ENCODE peak calls at places on chromosomes 11 and 22, in eight cellular contexts. One of them, this sample, is unnamed.
A peak's percentile ranks its signal among the peaks of the same experiment; 100 is the strongest.

GRCh38 chr11:79942071-79942470 is 501.2 kb upstream of the TENM4 start:
- DNase-seq in pancreas: no peak
- DNase-seq in foreskin keratinocyte: no peak
- DNase-seq in A549: no peak
- DNase-seq in HFFc6: no peak
- DNase-seq in endothelial cell: no peak
- DNase-seq in GM13977: no peak
- DNase-seq in cardiac fibroblast: peak; percentile 2
- DNase-seq in this sample: no peak

GRCh38 chr11:134015541-134015940 is 53.3 kb upstream of the JAM3 start:
- DNase-seq in endothelial cell: no peak
- DNase-seq in cardiac fibroblast: no peak
- DNase-seq in HFFc6: no peak
- DNase-seq in A549: no peak
- DNase-seq in foreskin keratinocyte: no peak
- DNase-seq in pancreas: no peak
- DNase-seq in GM13977: no peak
- DNase-seq in this sample: no peak

GRCh38 chr11:100821198-100821597 is 134.1 kb downstream of the ARHGAP42 start:
- DNase-seq in HFFc6: no peak
- DNase-seq in endothelial cell: no peak
- DNase-seq in A549: no peak
- DNase-seq in foreskin keratinocyte: no peak
- DNase-seq in cardiac fibroblast: peak; percentile 28
- DNase-seq in pancreas: no peak
- DNase-seq in GM13977: no peak
- DNase-seq in this sample: no peak

GRCh38 chr11:27660171-27660570 is 40.1 kb downstream of the BDNF start:
- DNase-seq in pancreas: no peak
- DNase-seq in HFFc6: no peak
- DNase-seq in foreskin keratinocyte: no peak
- DNase-seq in A549: no peak
- DNase-seq in GM13977: no peak
- DNase-seq in endothelial cell: no peak
- DNase-seq in cardiac fibroblast: no peak
- DNase-seq in this sample: no peak

GRCh38 chr11:95137299-95137698 is 47.7 kb downstream of the ENDOD1 start:
- DNase-seq in GM13977: no peak
- DNase-seq in foreskin keratinocyte: no peak
- DNase-seq in pancreas: no peak
- DNase-seq in cardiac fibroblast: no peak
- DNase-seq in HFFc6: no peak
- DNase-seq in A549: no peak
- DNase-seq in endothelial cell: no peak
- DNase-seq in this sample: no peak

GRCh38 chr22:49964136-49964492 is 3.5 kb downstream of the PIM3 start:
- DNase-seq in foreskin keratinocyte: no peak
- DNase-seq in pancreas: peak; percentile 61
- DNase-seq in cardiac fibroblast: no peak
- DNase-seq in endothelial cell: no peak
- DNase-seq in A549: no peak
- DNase-seq in GM13977: no peak
- DNase-seq in HFFc6: no peak
- DNase-seq in this sample: no peak

GRCh38 chr22:43225609-43226008 is 38.7 kb upstream of the TTLL12 start:
- DNase-seq in GM13977: no peak
- DNase-seq in HFFc6: no peak
- DNase-seq in cardiac fibroblast: no peak
- DNase-seq in pancreas: no peak
- DNase-seq in endothelial cell: no peak
- DNase-seq in foreskin keratinocyte: no peak
- DNase-seq in A549: no peak
- DNase-seq in this sample: no peak

GRCh38 chr11:76629853-76630599 is 40.5 kb downstream of the LRRC32 start:
- DNase-seq in HFFc6: peak; percentile 7
- DNase-seq in cardiac fibroblast: peak; percentile 87
- DNase-seq in A549: no peak
- DNase-seq in pancreas: no peak
- DNase-seq in endothelial cell: no peak
- DNase-seq in GM13977: no peak
- DNase-seq in foreskin keratinocyte: no peak
- DNase-seq in this sample: no peak

GRCh38 chr11:10496296-10496936 is 41.4 kb downstream of the AMPD3 start:
- DNase-seq in pancreas: no peak
- DNase-seq in GM13977: peak; percentile 5
- DNase-seq in foreskin keratinocyte: no peak
- DNase-seq in cardiac fibroblast: no peak
- DNase-seq in A549: no peak
- DNase-seq in endothelial cell: no peak
- DNase-seq in HFFc6: no peak
- DNase-seq in this sample: no peak

GRCh38 chr11:94910281-94910680 is 63.1 kb downstream of the CWC15 start:
- DNase-seq in pancreas: no peak
- DNase-seq in A549: no peak
- DNase-seq in endothelial cell: no peak
- DNase-seq in HFFc6: no peak
- DNase-seq in cardiac fibroblast: no peak
- DNase-seq in GM13977: no peak
- DNase-seq in foreskin keratinocyte: no peak
- DNase-seq in this sample: no peak

GRCh38 chr11:24779791-24780190 is 282.9 kb downstream of the LUZP2 start:
- DNase-seq in cardiac fibroblast: peak; percentile 1
- DNase-seq in A549: no peak
- DNase-seq in endothelial cell: no peak
- DNase-seq in HFFc6: no peak
- DNase-seq in foreskin keratinocyte: no peak
- DNase-seq in pancreas: no peak
- DNase-seq in GM13977: no peak
- DNase-seq in this sample: no peak

GRCh38 chr11:12154871-12155668 is 44.7 kb downstream of the MICAL2 start:
- DNase-seq in cardiac fibroblast: no peak
- DNase-seq in A549: no peak
- DNase-seq in foreskin keratinocyte: no peak
- DNase-seq in pancreas: no peak
- DNase-seq in endothelial cell: no peak
- DNase-seq in HFFc6: no peak
- DNase-seq in GM13977: no peak
- DNase-seq in this sample: no peak

GRCh38 chr22:22235564-22235963 is 9.0 kb upstream of the VPREB1 start:
- DNase-seq in GM13977: peak; percentile 75
- DNase-seq in cardiac fibroblast: peak; percentile 59
- DNase-seq in A549: peak; percentile 27
- DNase-seq in foreskin keratinocyte: no peak
- DNase-seq in HFFc6: peak; percentile 28
- DNase-seq in pancreas: no peak
- DNase-seq in endothelial cell: peak; percentile 33
- DNase-seq in this sample: peak; percentile 46

GRCh38 chr11:76208829-76209670 is 2.7 kb upstream of the WNT11 start:
- DNase-seq in foreskin keratinocyte: no peak
- DNase-seq in pancreas: peak; percentile 92
- DNase-seq in cardiac fibroblast: peak; percentile 43
- DNase-seq in HFFc6: no peak
- DNase-seq in endothelial cell: peak; percentile 87
- DNase-seq in A549: peak; percentile 79
- DNase-seq in GM13977: peak; percentile 89
- DNase-seq in this sample: peak; percentile 86

GRCh38 chr11:81492923-81493445 is 1240.7 kb downstream of the FAM181B start:
- DNase-seq in pancreas: no peak
- DNase-seq in A549: no peak
- DNase-seq in GM13977: no peak
- DNase-seq in endothelial cell: no peak
- DNase-seq in cardiac fibroblast: no peak
- DNase-seq in foreskin keratinocyte: no peak
- DNase-seq in HFFc6: no peak
- DNase-seq in this sample: no peak

GRCh38 chr11:81494431-81494830 is 1239.2 kb downstream of the FAM181B start:
- DNase-seq in foreskin keratinocyte: no peak
- DNase-seq in endothelial cell: no peak
- DNase-seq in HFFc6: no peak
- DNase-seq in cardiac fibroblast: no peak
- DNase-seq in GM13977: no peak
- DNase-seq in A549: no peak
- DNase-seq in pancreas: no peak
- DNase-seq in this sample: no peak

GRCh38 chr11:81496566-81496965 is 1237.1 kb downstream of the FAM181B start:
- DNase-seq in pancreas: no peak
- DNase-seq in HFFc6: no peak
- DNase-seq in foreskin keratinocyte: no peak
- DNase-seq in A549: no peak
- DNase-seq in endothelial cell: no peak
- DNase-seq in cardiac fibroblast: no peak
- DNase-seq in GM13977: no peak
- DNase-seq in this sample: no peak

GRCh38 chr11:81495699-81496292 is 1237.9 kb downstream of the FAM181B start:
- DNase-seq in A549: no peak
- DNase-seq in foreskin keratinocyte: no peak
- DNase-seq in endothelial cell: no peak
- DNase-seq in cardiac fibroblast: no peak
- DNase-seq in HFFc6: no peak
- DNase-seq in GM13977: no peak
- DNase-seq in pancreas: no peak
- DNase-seq in this sample: no peak

GRCh38 chr11:81497202-81497804 is 1236.4 kb downstream of the FAM181B start:
- DNase-seq in pancreas: no peak
- DNase-seq in foreskin keratinocyte: no peak
- DNase-seq in A549: peak; percentile 24
- DNase-seq in cardiac fibroblast: peak; percentile 38
- DNase-seq in HFFc6: peak; percentile 16
- DNase-seq in endothelial cell: peak; percentile 22
- DNase-seq in GM13977: peak; percentile 13
- DNase-seq in this sample: peak; percentile 14
- TF ChIP-seq CTCF in pancreas: peak; percentile 53
- TF ChIP-seq CTCF in foreskin keratinocyte: peak; percentile 64
- TF ChIP-seq CTCF in A549: peak; percentile 42
- TF ChIP-seq CTCF in cardiac fibroblast: peak; percentile 32
- TF ChIP-seq CTCF in HFFc6: peak; percentile 83
- TF ChIP-seq CTCF in endothelial cell: peak; percentile 85
- TF ChIP-seq CTCF in GM13977: peak; percentile 68
- TF ChIP-seq CTCF in this sample: peak; percentile 67

GRCh38 chr22:19975707-19976035 is 34.1 kb upstream of the TXNRD2 start:
- DNase-seq in cardiac fibroblast: no peak
- DNase-seq in HFFc6: no peak
- DNase-seq in endothelial cell: no peak
- DNase-seq in pancreas: no peak
- DNase-seq in foreskin keratinocyte: no peak
- DNase-seq in A549: no peak
- DNase-seq in GM13977: no peak
- DNase-seq in this sample: no peak
- TF ChIP-seq CTCF in cardiac fibroblast: no peak
- TF ChIP-seq CTCF in HFFc6: no peak
- TF ChIP-seq CTCF in endothelial cell: no peak
- TF ChIP-seq CTCF in pancreas: no peak
- TF ChIP-seq CTCF in foreskin keratinocyte: no peak
- TF ChIP-seq CTCF in A549: no peak
- TF ChIP-seq CTCF in GM13977: no peak
- TF ChIP-seq CTCF in this sample: no peak

DNA sequence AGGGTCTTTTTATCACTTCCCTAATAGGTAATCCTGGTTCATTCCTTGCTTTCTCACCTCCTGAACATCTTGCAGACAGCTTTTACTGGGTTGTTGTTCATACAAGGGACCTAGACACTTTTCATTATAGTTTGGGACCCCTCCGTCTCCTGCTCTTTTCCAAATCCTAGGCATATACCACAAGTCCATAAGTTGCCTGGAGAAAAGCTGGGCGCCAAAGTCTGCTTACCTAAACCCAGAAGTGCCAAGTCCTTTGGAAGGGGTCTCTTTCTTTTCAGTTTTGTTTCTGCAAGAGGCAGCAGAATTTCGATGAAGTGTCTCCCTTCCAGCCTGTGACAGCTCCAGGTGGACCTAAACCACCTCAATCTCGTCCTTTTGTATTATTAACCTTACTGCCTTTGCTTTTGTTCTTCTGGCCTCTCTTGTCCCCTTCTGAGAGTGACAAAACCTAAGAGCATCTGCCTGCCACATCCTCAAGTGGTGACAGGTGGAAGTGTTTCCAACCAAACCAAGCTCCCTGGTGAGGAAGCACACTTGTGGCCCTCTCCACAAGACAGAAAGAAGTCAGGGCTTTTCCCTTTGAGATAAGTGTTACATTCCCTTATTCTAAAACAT is 19.5 kb upstream of the P2RY6 start:
- DNase-seq in HFFc6: peak; percentile 12
- DNase-seq in foreskin keratinocyte: no peak
- DNase-seq in GM13977: no peak
- DNase-seq in cardiac fibroblast: no peak
- DNase-seq in A549: peak; percentile 58
- DNase-seq in pancreas: no peak
- DNase-seq in endothelial cell: no peak
- DNase-seq in this sample: peak; percentile 1
- TF ChIP-seq CTCF in HFFc6: peak; percentile 39
- TF ChIP-seq CTCF in foreskin keratinocyte: no peak
- TF ChIP-seq CTCF in GM13977: no peak
- TF ChIP-seq CTCF in cardiac fibroblast: peak; percentile 1
- TF ChIP-seq CTCF in A549: no peak
- TF ChIP-seq CTCF in pancreas: no peak
- TF ChIP-seq CTCF in endothelial cell: peak; percentile 28
- TF ChIP-seq CTCF in this sample: no peak

GRCh38 chr11:124150684-124151083 is 32.5 kb upstream of the OR10D3 start:
- DNase-seq in cardiac fibroblast: no peak
- DNase-seq in GM13977: no peak
- DNase-seq in pancreas: no peak
- DNase-seq in foreskin keratinocyte: no peak
- DNase-seq in HFFc6: no peak
- DNase-seq in A549: no peak
- DNase-seq in endothelial cell: no peak
- DNase-seq in this sample: no peak

DNA sequence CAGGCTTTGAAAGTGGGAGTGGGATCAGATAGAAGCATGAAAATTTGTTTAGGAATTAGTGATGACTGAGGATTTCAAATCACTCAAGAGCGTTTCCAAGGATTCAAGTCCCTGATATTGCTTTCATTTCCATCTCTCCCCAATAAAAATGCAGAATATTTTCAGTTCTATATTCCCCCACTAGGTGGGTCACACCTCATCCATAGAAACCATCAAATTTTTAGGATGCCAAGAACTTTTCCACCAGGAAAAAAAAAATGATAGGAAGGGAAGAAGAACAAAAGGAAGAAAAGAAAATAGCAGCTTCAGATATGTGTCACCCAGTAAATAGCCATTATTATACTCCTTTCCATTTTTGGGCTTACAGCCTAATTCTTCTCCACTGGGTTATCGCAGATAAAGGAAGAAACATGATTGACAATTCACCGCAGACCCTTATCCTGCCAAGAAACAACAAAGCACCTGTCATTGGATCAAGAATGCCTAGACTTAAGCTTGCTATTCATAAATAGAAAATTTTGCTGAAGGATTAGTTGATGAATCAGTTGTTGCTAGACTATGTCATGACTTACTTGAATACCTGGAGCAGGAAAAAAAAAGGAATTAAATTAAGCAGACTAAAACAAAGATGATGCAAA is 30.3 kb upstream of the OR10D3 start:
- DNase-seq in endothelial cell: no peak
- DNase-seq in HFFc6: no peak
- DNase-seq in cardiac fibroblast: no peak
- DNase-seq in foreskin keratinocyte: no peak
- DNase-seq in GM13977: no peak
- DNase-seq in A549: no peak
- DNase-seq in pancreas: no peak
- DNase-seq in this sample: no peak
- TF ChIP-seq CTCF in endothelial cell: peak; percentile 60
- TF ChIP-seq CTCF in HFFc6: no peak
- TF ChIP-seq CTCF in cardiac fibroblast: peak; percentile 13
- TF ChIP-seq CTCF in foreskin keratinocyte: peak; percentile 15
- TF ChIP-seq CTCF in GM13977: no peak
- TF ChIP-seq CTCF in A549: no peak
- TF ChIP-seq CTCF in pancreas: no peak
- TF ChIP-seq CTCF in this sample: peak; percentile 7